ENCODE peak calls at places on chromosomes 11 and 22, in nine cellular contexts. X, M, S, K, T, C, F, Q and A are unnamed samples.

GRCh38 chr11:1924121-1924520 is 4.6 kb downstream of the TNNT3 start:
- DNase-seq in F (no peak), K (no peak), C (no peak), T (no peak), S (no peak), Q (no peak), X (no peak), M (no peak), A (no peak)

GRCh38 chr11:60377737-60378136 is 595 bp upstream of the MS4A7 start:
- DNase-seq in Q (no peak), T (no peak), M (no peak), C (peak; percentile 18), F (no peak), X (no peak), K (no peak), S (no peak), A (no peak)

GRCh38 chr22:49925525-49926128 is 7.2 kb downstream of the CRELD2 start:
- DNase-seq in K (peak; percentile 57), F (peak; percentile 49), C (no peak), M (no peak), X (no peak), Q (no peak), T (no peak), S (peak; percentile 68), A (no peak)

GRCh38 chr22:31695423-31695822 is 33.4 kb upstream of the PISD start:
- DNase-seq in K (no peak), M (no peak), T (no peak), X (no peak), F (no peak), S (no peak), Q (no peak), C (no peak), A (no peak)

GRCh38 chr22:36588285-36588684 is 59.3 kb upstream of the EIF3D start:
- DNase-seq in K (no peak), M (no peak), F (no peak), C (no peak), Q (no peak), T (no peak), X (no peak), S (no peak), A (no peak)

GRCh38 chr11:121891134-121891533 is 224.9 kb downstream of the BLID start:
- DNase-seq in M (no peak), F (no peak), S (no peak), T (no peak), K (no peak), X (no peak), Q (no peak), C (no peak), A (no peak)

GRCh38 chr11:119728651-119729580 is at the start of gene NECTIN1:
- DNase-seq in X (peak; percentile 80), Q (peak; percentile 85), M (peak; percentile 88), T (peak; percentile 85), S (peak; percentile 83), F (peak; percentile 73), K (peak; percentile 63), C (peak; percentile 80), A (peak; percentile 98)

GRCh38 chr22:49201046-49201970 is 626.4 kb downstream of the BRD1 start:
- DNase-seq in M (no peak), T (no peak), X (no peak), K (no peak), F (no peak), S (no peak), Q (peak; percentile 2), C (no peak), A (peak; percentile 16)

GRCh38 chr11:78833237-78833636 is 258.6 kb upstream of the NARS2 start:
- DNase-seq in K (no peak), F (no peak), C (no peak), Q (no peak), X (no peak), M (no peak), S (no peak), T (no peak), A (no peak)

GRCh38 chr11:102929966-102930365 is 25.6 kb downstream of the MMP13 start:
- DNase-seq in C (no peak), X (no peak), Q (no peak), F (no peak), T (no peak), M (no peak), S (no peak), K (no peak), A (no peak)

GRCh38 chr11:128914216-128915147 is 23.3 kb downstream of the KCNJ5 start:
- DNase-seq in X (no peak), T (no peak), M (no peak), F (no peak), Q (no peak), C (no peak), K (no peak), S (no peak), A (no peak)

GRCh38 chr22:18078329-18079041 is 695 bp downstream of the PEX26 start:
- DNase-seq in T (no peak), X (peak; percentile 15), S (peak; percentile 20), Q (no peak), C (no peak), F (no peak), K (no peak), M (no peak), A (no peak)

GRCh38 chr11:63961608-63962412 is 12.6 kb upstream of the COX8A start:
- DNase-seq in X (peak; percentile 78), K (no peak), Q (no peak), T (no peak), F (no peak), M (no peak), S (no peak), C (no peak), A (no peak)

GRCh38 chr11:120702656-120703055 is 191.1 kb downstream of the GRIK4 start:
- DNase-seq in K (no peak), Q (no peak), S (no peak), X (no peak), F (no peak), T (no peak), C (no peak), M (no peak), A (no peak)

GRCh38 chr11:43699879-43700278 is 19.3 kb downstream of the HSD17B12 start:
- DNase-seq in K (no peak), Q (no peak), M (no peak), T (no peak), C (no peak), X (no peak), F (no peak), S (no peak), A (no peak)